ENCODE peak calls at places on chromosomes 11 and 22, in eight cellular contexts. W is psoas muscle; B is dorsolateral prefrontal cortex; D is AG10803; K is mucosa of descending colon; L is DND-41; E is fibroblast of lung; U is activated CD8-positive, alpha-beta T cell treated with anti-CD3 and anti-CD28 coated beads for 36 hours. M is an unnamed sample.

GRCh38 chr11:76601272-76601671 is 69.3 kb downstream of the LRRC32 start:
- DNase-seq in E (no peak), K (no peak), D (no peak), L (no peak), W (no peak), B (peak; percentile 22), U (no peak), M (no peak)

GRCh38 chr22:21606775-21607174 is 23.0 kb downstream of the YDJC start:
- DNase-seq in U (no peak), B (no peak), E (no peak), L (no peak), W (no peak), D (no peak), K (no peak), M (no peak)

GRCh38 chr11:110908401-110909106 is 196.3 kb upstream of the ARHGAP20 start:
- DNase-seq in D (peak; percentile 69), W (no peak), E (peak; percentile 97), L (peak; percentile 9), B (no peak), U (peak; percentile 5), K (no peak), M (no peak)

GRCh38 chr22:22358686-22359085 is 114.1 kb downstream of the VPREB1 start:
- DNase-seq in K (no peak), E (no peak), L (no peak), D (no peak), B (no peak), U (no peak), W (no peak), M (no peak)

GRCh38 chr22:22667966-22668880 is 23.8 kb downstream of the GGTLC2 start:
- DNase-seq in B (no peak), D (no peak), W (no peak), E (no peak), K (no peak), L (no peak), U (no peak), M (no peak)

GRCh38 chr11:134405436-134405835 is 6.6 kb downstream of the B3GAT1 start:
- DNase-seq in D (no peak), K (no peak), E (no peak), W (no peak), B (no peak), L (no peak), U (no peak), M (no peak)

GRCh38 chr11:120573756-120574354 is 62.3 kb downstream of the GRIK4 start:
- DNase-seq in B (no peak), K (no peak), W (no peak), L (no peak), D (no peak), U (no peak), E (peak; percentile 21), M (no peak)

GRCh38 chr11:12285811-12286222 is 91.6 kb upstream of the PARVA start:
- DNase-seq in B (no peak), D (no peak), L (no peak), E (peak; percentile 72), W (no peak), U (no peak), K (no peak), M (no peak)

GRCh38 chr22:35315855-35316745 is 16.4 kb downstream of the TOM1 start:
- DNase-seq in D (no peak), K (peak; percentile 15), U (no peak), W (peak; percentile 76), E (no peak), L (no peak), B (peak; percentile 22), M (no peak)

GRCh38 chr11:83023410-83023809 is 48.3 kb downstream of the RAB30 start:
- DNase-seq in E (no peak), B (no peak), U (no peak), W (no peak), L (no peak), D (no peak), K (no peak), M (no peak)

GRCh38 chr11:98194611-98195010 is 826.1 kb upstream of the CNTN5 start:
- DNase-seq in K (no peak), L (no peak), E (no peak), W (no peak), U (no peak), D (no peak), B (no peak), M (no peak)

GRCh38 chr11:126917531-126918204 is 82.9 kb downstream of the KIRREL3 start:
- DNase-seq in W (no peak), D (peak; percentile 100), E (peak; percentile 99), B (no peak), U (peak; percentile 16), K (no peak), L (no peak), M (no peak)

GRCh38 chr11:86039094-86039493 is 29.8 kb downstream of the PICALM start:
- DNase-seq in L (no peak), K (no peak), B (no peak), U (no peak), D (no peak), E (no peak), W (no peak), M (no peak)

GRCh38 chr11:6307879-6308278 is 12.4 kb downstream of the CAVIN3 start:
- DNase-seq in W (no peak), B (no peak), D (peak; percentile 21), L (no peak), U (no peak), K (no peak), E (peak; percentile 38), M (no peak)

GRCh38 chr11:57210731-57211335 is 26.2 kb downstream of the APLNR start:
- DNase-seq in L (no peak), W (no peak), D (no peak), U (no peak), K (no peak), B (no peak), E (no peak), M (no peak)

GRCh38 chr11:117586392-117586791 is 210.6 kb downstream of the DSCAML1 start:
- DNase-seq in L (no peak), W (no peak), E (no peak), B (no peak), U (no peak), K (no peak), D (no peak), M (no peak)

GRCh38 chr22:26542831-26543230 is 30.6 kb upstream of the TFIP11 start:
- DNase-seq in E (no peak), K (no peak), W (no peak), B (no peak), D (no peak), L (peak; percentile 15), U (peak; percentile 28), M (no peak)

GRCh38 chr11:44709281-44709562 is 17.5 kb upstream of the TSPAN18 start:
- DNase-seq in B (no peak), L (no peak), U (no peak), E (no peak), K (no peak), D (peak; percentile 15), W (no peak), M (no peak)

GRCh38 chr11:129489254-129489653 is 113.6 kb downstream of the BARX2 start:
- DNase-seq in E (no peak), B (no peak), L (no peak), K (no peak), U (no peak), D (no peak), W (no peak), M (no peak)

GRCh38 chr11:125224391-125225015 is 60.0 kb downstream of the PKNOX2 start:
- DNase-seq in D (no peak), L (no peak), K (no peak), E (peak; percentile 14), B (no peak), W (peak; percentile 31), U (peak; percentile 8), M (no peak)

GRCh38 chr11:63553759-63554158 is 9.4 kb downstream of the PLAAT2 start:
- DNase-seq in K (no peak), W (no peak), U (peak; percentile 78), B (no peak), D (no peak), L (peak; percentile 89), E (peak; percentile 46), M (peak; percentile 75)

GRCh38 chr11:6618117-6619020 is 853 bp downstream of the TPP1 start:
- DNase-seq in L (no peak), D (peak; percentile 66), W (no peak), E (peak; percentile 83), K (peak; percentile 54), U (peak; percentile 80), B (no peak), M (no peak)

GRCh38 chr11:118623291-118623655 is 15.9 kb downstream of the PHLDB1 start:
- DNase-seq in L (no peak), K (no peak), D (peak; percentile 48), E (peak; percentile 69), W (no peak), B (no peak), U (no peak), M (no peak)

GRCh38 chr11:17914957-17915356 is 97.9 kb downstream of the SERGEF start:
- DNase-seq in U (no peak), W (no peak), B (no peak), L (no peak), E (no peak), K (no peak), D (no peak), M (no peak)
- TF ChIP-seq CTCF in U (no peak), W (no peak), B (no peak), L (no peak), E (no peak), K (no peak), D (no peak), M (no peak)

GRCh38 chr22:49372530-49373288 is 455.0 kb downstream of the BRD1 start:
- DNase-seq in B (peak; percentile 59), U (no peak), D (no peak), K (peak; percentile 15), E (no peak), L (no peak), W (no peak), M (no peak)

GRCh38 chr22:49373801-49374226 is 453.9 kb downstream of the BRD1 start:
- DNase-seq in K (no peak), D (no peak), W (no peak), L (no peak), U (no peak), B (no peak), E (no peak), M (no peak)

GRCh38 chr22:49371325-49372110 is 456.2 kb downstream of the BRD1 start:
- DNase-seq in W (no peak), E (no peak), L (no peak), B (peak; percentile 32), K (peak; percentile 8), D (no peak), U (no peak), M (no peak)

GRCh38 chr22:49372111-49372529 is 455.6 kb downstream of the BRD1 start:
- DNase-seq in E (no peak), B (no peak), D (no peak), K (peak; percentile 2), L (no peak), W (no peak), U (no peak), M (no peak)

GRCh38 chr22:49373289-49373666 is 454.4 kb downstream of the BRD1 start:
- DNase-seq in L (no peak), W (no peak), D (no peak), K (no peak), E (no peak), B (no peak), U (no peak), M (no peak)
- TF ChIP-seq CTCF in L (no peak), W (no peak), D (no peak), K (no peak), E (no peak), B (no peak), U (no peak), M (no peak)

GRCh38 chr22:42033263-42034181 is 34.9 kb downstream of the WBP2NL start:
- DNase-seq in L (no peak), U (peak; percentile 16), K (no peak), D (no peak), B (no peak), W (no peak), E (no peak), M (no peak)
- TF ChIP-seq CTCF in L (no peak), U (no peak), K (no peak), D (no peak), B (no peak), W (no peak), E (no peak), M (no peak)

GRCh38 chr11:73356979-73357739 is 19.0 kb upstream of the RELT start:
- DNase-seq in L (no peak), U (no peak), W (no peak), E (no peak), B (no peak), K (no peak), D (no peak), M (no peak)
- TF ChIP-seq CTCF in L (no peak), U (no peak), W (no peak), E (no peak), B (no peak), K (no peak), D (no peak), M (no peak)